ENCODE peak calls at places on chromosomes 3 and 15, in seven cellular contexts. C is esophagus squamous epithelium, K is stomach, W is brain microvascular endothelial cell, S is GM12864, R is lung, O is colonic mucosa. N is an unnamed sample.

GRCh38 chr15:95439812-95440380 is 890.6 kb upstream of the NR2F2 start:
- DNase-seq in R (no peak), W (no peak), K (no peak), S (no peak), C (no peak), O (no peak), N (no peak)

GRCh38 chr3:182239316-182239715 is 527.6 kb downstream of the SOX2 start:
- DNase-seq in S (no peak), K (no peak), W (no peak), R (no peak), O (no peak), C (no peak), N (no peak)

GRCh38 chr3:70612920-70613319 is 300.5 kb upstream of the MDFIC2 start:
- DNase-seq in C (no peak), W (no peak), O (no peak), R (no peak), S (no peak), K (no peak), N (no peak)

GRCh38 chr3:177703788-177704187 is 506.5 kb upstream of the TBL1XR1 start:
- DNase-seq in W (peak), S (no peak), K (no peak), R (no peak), C (no peak), O (no peak), N (no peak)

GRCh38 chr3:197030379-197031314 is 1.0 kb upstream of the MELTF start:
- DNase-seq in K (no peak), C (no peak), S (no peak), O (peak), W (no peak), R (no peak), N (no peak)

GRCh38 chr15:90174140-90174891 is 26.8 kb upstream of the SEMA4B start:
- DNase-seq in S (no peak), O (peak), C (no peak), W (no peak), R (peak), K (peak), N (no peak)

GRCh38 chr15:94234300-94234699 is 2.9 kb downstream of the MCTP2 start:
- DNase-seq in C (no peak), K (no peak), S (no peak), R (peak), W (peak), O (no peak), N (no peak)

GRCh38 chr3:107574650-107575049 is 51.9 kb downstream of the BBX start:
- DNase-seq in C (no peak), S (no peak), W (peak), R (no peak), K (no peak), O (no peak), N (no peak)

GRCh38 chr3:143596957-143597642 is 251.2 kb downstream of the SLC9A9 start:
- DNase-seq in S (no peak), C (no peak), R (no peak), K (no peak), O (no peak), W (no peak), N (no peak)

GRCh38 chr3:16364323-16364722 is 99.3 kb downstream of the OXNAD1 start:
- DNase-seq in S (no peak), K (no peak), W (no peak), C (no peak), O (no peak), R (no peak), N (no peak)

GRCh38 chr15:35206060-35206675 is 121.1 kb upstream of the NANOGP8 start:
- DNase-seq in C (no peak), W (peak), R (no peak), O (peak), K (no peak), S (no peak), N (no peak)

GRCh38 chr15:52527898-52528464 is 699 bp downstream of the MYO5A start:
- DNase-seq in R (no peak), O (peak), C (no peak), K (peak), W (peak), S (no peak), N (peak)

GRCh38 chr3:162141232-162141631 is 644.6 kb downstream of the OTOL1 start:
- DNase-seq in W (peak), C (no peak), O (no peak), K (no peak), R (no peak), S (no peak), N (no peak)

GRCh38 chr3:156685752-156686151 is 11.4 kb downstream of the TIPARP start:
- DNase-seq in C (no peak), S (no peak), K (no peak), O (no peak), R (no peak), W (no peak), N (no peak)

GRCh38 chr15:57505949-57506391 is 85.7 kb upstream of the MYZAP start:
- DNase-seq in K (peak), O (peak), R (peak), W (peak), S (no peak), C (no peak), N (no peak)

GRCh38 chr3:164478323-164478722 is 600.0 kb downstream of the SI start:
- DNase-seq in W (no peak), O (no peak), R (no peak), S (no peak), K (no peak), C (no peak), N (no peak)

GRCh38 chr3:196335004-196335403 is 3.2 kb downstream of the TM4SF19 start:
- DNase-seq in K (no peak), C (no peak), W (no peak), S (no peak), O (no peak), R (no peak), N (no peak)

GRCh38 chr3:57060089-57060829 is at the start of gene SPATA12:
- DNase-seq in O (peak), W (peak), R (peak), K (peak), S (no peak), C (peak), N (no peak)

GRCh38 chr3:143358155-143358792 is 238.7 kb downstream of the CHST2 start:
- DNase-seq in S (no peak), K (no peak), O (no peak), W (no peak), C (no peak), R (no peak), N (no peak)

GRCh38 chr3:179174316-179174715 is 26.2 kb downstream of the PIK3CA start:
- DNase-seq in S (no peak), O (no peak), C (no peak), K (no peak), R (no peak), W (no peak), N (no peak)

GRCh38 chr15:38625886-38626285 is 61.3 kb upstream of the RASGRP1 start:
- DNase-seq in R (no peak), S (no peak), O (no peak), K (no peak), C (no peak), W (no peak), N (no peak)

GRCh38 chr15:76904461-76905012 is 603 bp downstream of the SCAPER start:
- DNase-seq in K (peak), W (no peak), R (no peak), C (no peak), S (no peak), O (peak), N (no peak)

GRCh38 chr3:45078910-45079522 is 52.9 kb downstream of the CLEC3B start:
- DNase-seq in C (no peak), O (peak), W (no peak), R (no peak), S (no peak), K (peak), N (no peak)
- TF ChIP-seq CTCF in C (no peak), O (no peak), W (peak), R (no peak), S (no peak), K (peak), N (no peak)

GRCh38 chr3:151377768-151378385 is 6.7 kb downstream of the P2RY12 start:
- DNase-seq in O (no peak), K (no peak), W (no peak), R (no peak), C (no peak), S (no peak), N (no peak)
- H3K4me3 ChIP-seq in O (no peak), K (no peak), W (no peak), R (no peak), C (no peak), S (peak), N (no peak)

GRCh38 chr15:41557673-41558399 is 1.2 kb upstream of the TYRO3 start:
- DNase-seq in O (peak), W (peak), S (no peak), R (peak), C (no peak), K (peak), N (peak)

GRCh38 chr15:41559239-41559488 is 152 bp downstream of the TYRO3 start:
- DNase-seq in O (no peak), W (no peak), S (no peak), C (no peak), R (no peak), K (no peak), N (no peak)

GRCh38 chr15:41559489-41560177 is 621 bp downstream of the TYRO3 start:
- DNase-seq in O (peak), C (no peak), S (no peak), W (no peak), R (no peak), K (no peak), N (no peak)

GRCh38 chr15:41556657-41557056 is 2.4 kb upstream of the TYRO3 start:
- DNase-seq in W (no peak), K (no peak), R (no peak), S (no peak), O (no peak), C (no peak), N (no peak)

DNA sequence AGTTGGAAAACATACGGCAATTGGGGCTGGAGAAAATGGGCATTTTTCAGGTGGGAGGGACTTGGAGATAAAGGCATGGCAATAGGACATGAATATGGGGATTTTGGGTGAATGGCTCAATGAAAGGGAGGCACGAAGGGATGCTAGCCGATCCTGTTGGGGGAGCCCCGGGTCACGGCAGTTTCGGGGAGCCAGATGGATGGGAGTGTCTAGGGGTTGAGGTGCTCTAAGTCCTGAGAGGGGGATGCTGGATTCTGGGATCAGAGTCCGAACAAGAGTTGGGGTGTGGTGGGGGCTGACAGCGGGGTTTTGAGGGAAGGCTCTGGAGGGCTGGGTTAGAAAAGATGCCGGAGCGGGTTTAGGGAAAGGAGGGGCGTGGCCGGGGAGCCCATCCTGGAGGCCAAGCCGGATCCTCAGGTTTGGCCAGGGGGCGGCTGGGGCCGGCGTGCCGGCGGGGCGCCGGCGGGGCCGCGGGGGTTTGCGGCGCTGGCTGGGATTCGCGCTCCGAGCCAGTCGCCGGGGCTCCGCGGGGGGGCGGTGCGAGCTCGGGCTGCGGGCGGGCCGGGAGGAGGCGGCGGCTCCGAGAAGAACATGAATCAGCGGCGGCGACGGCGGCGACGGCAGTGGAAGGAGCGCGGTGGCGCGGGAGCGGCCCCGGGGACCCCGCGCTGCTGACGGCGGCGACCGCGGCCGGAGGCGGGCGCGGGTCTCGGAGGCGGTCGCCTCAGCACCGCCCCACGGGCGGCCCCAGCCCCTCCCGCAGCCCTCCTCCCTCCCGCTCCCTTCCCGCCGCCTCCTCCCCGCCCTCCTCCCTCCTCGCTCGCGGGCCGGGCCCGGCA is at the start of gene TYRO3:
- DNase-seq in C (no peak), R (no peak), K (peak), S (no peak), O (peak), W (peak), N (peak)
- TF ChIP-seq CTCF in C (no peak), R (no peak), K (no peak), S (no peak), O (no peak), W (no peak), N (no peak)

GRCh38 chr3:48433472-48434118 is 3.7 kb upstream of the PLXNB1 start:
- DNase-seq in S (no peak), O (peak), K (peak), R (peak), C (no peak), W (no peak), N (no peak)
- H3K4me3 ChIP-seq in S (no peak), O (no peak), K (no peak), R (no peak), C (peak), W (no peak), N (no peak)

DNA sequence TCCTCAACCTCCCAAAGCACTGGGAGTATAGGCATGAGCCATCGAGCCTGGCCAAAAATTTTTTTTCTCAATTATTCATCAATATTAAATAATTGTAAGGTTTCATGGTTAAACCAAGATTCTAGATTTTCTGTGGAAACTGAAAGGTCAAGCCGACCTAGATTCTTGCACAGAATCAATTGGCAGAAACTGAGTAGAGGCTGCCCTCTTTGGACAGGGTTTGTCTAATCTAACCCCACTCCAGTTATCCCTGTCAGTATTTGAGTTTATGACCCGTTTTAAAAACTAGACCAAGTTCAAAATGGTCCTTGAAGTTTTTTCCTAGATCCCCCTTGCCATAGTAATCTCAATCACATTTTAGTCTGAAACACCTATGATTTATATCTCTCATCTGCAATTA is 8.6 kb upstream of the ADAM10 start:
- DNase-seq in K (no peak), S (no peak), W (no peak), O (no peak), C (no peak), R (no peak), N (no peak)
- TF ChIP-seq CTCF in K (no peak), S (peak), W (peak), O (no peak), C (no peak), R (no peak), N (no peak)

DNA sequence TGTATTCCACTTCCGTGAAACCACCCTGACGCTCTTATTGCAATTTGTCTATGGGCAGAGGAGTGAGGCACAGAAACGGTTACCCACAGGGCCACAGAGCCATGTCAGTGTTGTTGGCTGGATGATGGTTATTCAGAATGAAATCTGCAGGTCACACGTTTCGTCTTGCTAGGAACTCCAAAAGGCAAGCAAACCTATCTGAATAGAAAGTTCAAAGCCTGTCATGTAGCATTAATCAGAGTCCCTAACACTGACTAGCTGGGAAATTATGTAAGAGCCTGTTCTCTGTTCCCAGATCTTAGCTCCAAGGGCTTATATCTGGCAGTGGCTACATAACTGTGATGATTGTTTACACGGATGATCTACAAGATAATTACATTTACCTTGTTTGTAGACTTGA is 1.3 kb downstream of the SYNPR start:
- DNase-seq in R (no peak), C (no peak), S (no peak), W (no peak), O (no peak), K (no peak), N (no peak)
- H3K4me3 ChIP-seq in R (no peak), C (no peak), S (no peak), W (no peak), O (no peak), K (peak), N (no peak)

DNA sequence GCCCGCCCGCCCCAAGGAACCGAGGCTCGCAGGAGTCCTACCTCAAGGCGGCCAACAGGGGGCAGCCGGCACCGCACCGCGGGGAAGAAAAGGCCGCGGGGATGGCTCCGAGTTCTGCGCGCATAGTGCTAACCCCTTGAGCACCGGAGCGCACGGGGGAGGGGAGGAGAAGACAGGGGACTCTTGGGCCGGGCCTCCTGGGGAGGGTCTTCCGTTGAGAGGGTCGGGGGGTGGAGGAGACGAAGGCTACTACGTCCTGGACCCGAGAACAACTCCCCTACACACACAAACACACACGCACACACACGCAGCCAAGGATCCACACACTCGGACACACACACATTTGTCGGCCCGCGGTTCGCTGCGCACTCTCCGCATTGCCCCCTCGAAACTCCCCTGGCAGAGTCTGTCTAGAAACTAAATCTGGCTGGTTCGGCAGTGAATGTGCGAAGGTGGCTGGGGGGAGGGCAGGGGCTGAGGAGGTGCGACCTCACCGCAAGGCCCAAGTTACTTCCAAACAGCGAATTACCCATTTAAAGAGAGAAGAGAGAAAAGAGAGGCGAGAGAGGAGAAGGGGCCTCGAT is 1.8 kb downstream of the WNT5A start:
- DNase-seq in O (peak), R (peak), S (peak), W (peak), C (no peak), K (peak), N (no peak)
- TF ChIP-seq CTCF in O (peak), R (peak), S (peak), W (peak), C (peak), K (no peak), N (no peak)

DNA sequence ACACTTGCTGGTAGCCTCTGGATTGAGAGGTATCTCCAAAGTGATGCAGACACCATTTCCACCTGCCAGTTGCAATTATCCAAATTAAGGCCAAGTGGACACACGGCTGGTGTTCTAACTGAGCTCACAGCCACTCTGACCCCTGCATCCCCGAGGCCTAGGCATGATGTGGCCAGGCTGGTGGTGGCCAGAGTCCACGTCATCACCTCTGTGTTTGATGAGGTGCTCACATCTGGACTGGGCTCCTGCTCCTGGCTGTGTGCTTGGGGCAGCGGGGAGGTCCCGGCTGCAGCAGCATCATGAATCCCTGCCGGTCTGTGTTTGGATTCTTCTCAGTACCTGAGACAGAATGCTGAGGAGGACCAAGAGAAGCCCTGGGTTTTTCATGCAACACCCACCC is 4.9 kb downstream of the OXTR start:
- DNase-seq in R (no peak), C (no peak), O (no peak), S (no peak), W (no peak), K (no peak), N (no peak)
- H3K4me3 ChIP-seq in R (no peak), C (no peak), O (no peak), S (no peak), W (no peak), K (no peak), N (no peak)